ENCODE peak calls at places on chromosomes 1 and 21, in six cellular contexts. T is HFF-Myc, H is esophagus squamous epithelium, X is endothelial cell, C is cardiac muscle cell, V is stomach. R is an unnamed sample.

GRCh38 chr1:245260116-245260882 is 105.5 kb downstream of the KIF26B start:
- DNase-seq in X (no peak), V (peak; percentile 63), H (no peak), C (no peak), T (no peak), R (no peak)

GRCh38 chr1:45508295-45509151 is 8.4 kb downstream of the MMACHC start:
- DNase-seq in V (no peak), T (no peak), C (no peak), X (no peak), H (no peak), R (peak; percentile 30)

GRCh38 chr1:68232354-68233148 is at the start of gene WLS:
- DNase-seq in T (peak; percentile 49), H (no peak), C (peak; percentile 92), X (peak; percentile 67), V (peak; percentile 83), R (peak; percentile 78)

GRCh38 chr1:47534417-47534816 is 96.6 kb downstream of the FOXD2 start:
- DNase-seq in T (no peak), X (no peak), V (no peak), C (no peak), H (no peak), R (no peak)

GRCh38 chr1:205923663-205924435 is 19.4 kb downstream of the SLC26A9 start:
- DNase-seq in C (no peak), X (no peak), T (no peak), H (no peak), V (peak; percentile 18), R (no peak)

GRCh38 chr1:9246841-9247785 is 12.5 kb downstream of the H6PD start:
- DNase-seq in X (no peak), C (no peak), H (no peak), T (no peak), V (no peak), R (no peak)

GRCh38 chr1:203340112-203340804 is 10.7 kb downstream of the FMOD start:
- DNase-seq in C (peak; percentile 90), X (peak; percentile 73), V (peak; percentile 81), T (peak; percentile 69), H (no peak), R (peak; percentile 87)

GRCh38 chr1:48524892-48525467 is 53.0 kb upstream of the SPATA6 start:
- DNase-seq in V (no peak), C (no peak), T (no peak), H (no peak), X (no peak), R (no peak)

GRCh38 chr1:205939690-205940330 is 3.4 kb downstream of the SLC26A9 start:
- DNase-seq in H (no peak), C (peak; percentile 63), V (peak; percentile 68), T (no peak), X (peak; percentile 44), R (no peak)

GRCh38 chr1:218339267-218339831 is 5.8 kb upstream of the TGFB2 start:
- DNase-seq in T (no peak), V (no peak), X (no peak), C (no peak), H (no peak), R (peak; percentile 62)

GRCh38 chr1:209839875-209840491 is 12.2 kb downstream of the UTP25 start:
- DNase-seq in V (no peak), X (no peak), T (peak; percentile 93), C (no peak), H (no peak), R (peak; percentile 95)

GRCh38 chr1:156870734-156871133 is 10.1 kb downstream of the NTRK1 start:
- DNase-seq in X (no peak), T (peak; percentile 50), H (no peak), V (no peak), C (no peak), R (peak; percentile 95)

GRCh38 chr1:112517646-112518045 is 8.9 kb downstream of the WNT2B start:
- DNase-seq in C (no peak), H (no peak), X (no peak), V (no peak), T (no peak), R (no peak)

GRCh38 chr1:194296201-194296600 is 1109.8 kb upstream of the B3GALT2 start:
- DNase-seq in T (no peak), C (no peak), V (no peak), H (no peak), X (no peak), R (no peak)

GRCh38 chr1:93814059-93814794 is 64.8 kb downstream of the DNTTIP2 start:
- DNase-seq in H (no peak), X (peak; percentile 61), T (peak; percentile 81), C (peak; percentile 72), V (peak; percentile 68), R (peak; percentile 88)

GRCh38 chr21:42145569-42146250 is 73.2 kb upstream of the ABCG1 start:
- DNase-seq in V (peak; percentile 59), H (no peak), T (no peak), C (peak; percentile 76), X (peak; percentile 66), R (peak; percentile 53)

GRCh38 chr1:174769961-174770549 is 229.7 kb upstream of the CACYBP start:
- DNase-seq in X (no peak), T (peak; percentile 21), C (peak; percentile 26), H (no peak), V (no peak), R (peak; percentile 72)

GRCh38 chr1:185421485-185422100 is 104.5 kb upstream of the IVNS1ABP start:
- DNase-seq in H (no peak), C (no peak), X (no peak), V (no peak), T (no peak), R (no peak)

GRCh38 chr1:221032616-221033342 is 153.5 kb downstream of the HLX start:
- DNase-seq in C (no peak), T (no peak), H (no peak), V (no peak), X (no peak), R (peak; percentile 27)

GRCh38 chr1:54158071-54158470 is 5.3 kb upstream of the CDCP2 start:
- DNase-seq in T (no peak), X (no peak), V (peak; percentile 44), H (no peak), C (no peak), R (no peak)

GRCh38 chr1:68174173-68175113 is 57.9 kb downstream of the WLS start:
- DNase-seq in H (peak; percentile 1), X (no peak), V (peak; percentile 76), C (peak; percentile 41), T (peak; percentile 72), R (peak; percentile 95)

GRCh38 chr1:41673806-41674205 is 189.3 kb upstream of the EDN2 start:
- DNase-seq in X (no peak), C (no peak), V (no peak), T (no peak), H (no peak), R (peak; percentile 42)

GRCh38 chr1:183019126-183019740 is 4.0 kb upstream of the LAMC1 start:
- DNase-seq in C (no peak), X (no peak), H (no peak), V (no peak), T (no peak), R (no peak)

GRCh38 chr1:47618830-47619229 is 181.0 kb downstream of the FOXD2 start:
- DNase-seq in V (no peak), H (no peak), X (no peak), C (peak; percentile 28), T (no peak), R (no peak)

GRCh38 chr21:38402291-38402690 is 96.0 kb downstream of the ERG start:
- DNase-seq in T (no peak), H (no peak), C (no peak), V (no peak), X (no peak), R (no peak)

GRCh38 chr1:244112646-244113045 is 61.6 kb downstream of the ZBTB18 start:
- DNase-seq in X (no peak), T (no peak), C (no peak), H (no peak), V (no peak), R (peak; percentile 14)

GRCh38 chr1:35574655-35575400 is 1.7 kb downstream of the TFAP2E start:
- DNase-seq in X (no peak), T (no peak), H (no peak), C (no peak), V (no peak), R (no peak)

GRCh38 chr1:225877570-225877969 is 4.6 kb downstream of the TMEM63A start:
- DNase-seq in V (peak; percentile 76), X (peak; percentile 76), T (no peak), C (peak; percentile 38), H (no peak), R (peak; percentile 38)

GRCh38 chr1:201774983-201775344 is 54.0 kb upstream of the IPO9 start:
- DNase-seq in H (no peak), T (no peak), X (no peak), V (no peak), C (no peak), R (no peak)
- TF ChIP-seq CTCF in H (no peak), T (no peak), X (no peak), V (no peak), C (peak; percentile 23), R (no peak)

DNA sequence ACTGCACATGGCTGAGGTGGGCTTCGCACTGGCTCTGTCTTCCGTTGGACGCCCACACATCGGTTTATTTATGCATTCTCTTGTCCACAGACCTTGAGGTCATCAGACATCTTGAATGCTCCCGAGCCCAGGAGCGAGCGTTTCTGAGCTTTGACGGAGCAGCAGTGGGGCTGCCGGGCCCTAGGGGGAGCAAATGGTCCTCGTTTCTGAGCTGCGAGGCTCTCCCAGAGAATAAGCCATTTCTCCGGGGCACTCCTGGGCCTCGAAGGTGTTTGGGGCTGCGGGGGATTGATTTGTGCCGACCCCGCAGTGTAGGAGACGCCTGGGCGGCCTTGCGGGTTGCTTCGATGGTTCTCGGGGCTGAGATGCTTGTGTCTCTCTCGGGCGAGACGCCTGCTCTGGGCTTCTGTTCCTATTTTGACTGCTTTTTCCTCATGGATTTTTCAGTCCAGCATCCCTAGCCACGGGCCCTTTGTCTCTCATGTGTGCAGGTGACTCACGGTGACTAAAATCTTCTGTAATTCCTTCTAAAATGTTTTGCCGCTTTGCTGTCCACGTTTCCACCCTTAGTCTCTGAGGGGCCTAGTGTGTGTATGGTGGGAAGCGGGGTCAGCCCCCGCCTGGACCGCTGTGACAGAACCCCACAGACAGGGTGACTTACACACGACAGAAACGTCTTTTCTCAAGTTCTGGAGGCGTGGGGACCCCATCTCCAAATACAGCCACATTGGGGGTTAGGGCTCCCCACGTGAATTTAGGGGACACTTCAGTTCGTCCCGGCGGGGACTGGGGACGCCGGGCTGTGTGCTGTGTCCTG is 62.1 kb downstream of the FAAP20 start:
- DNase-seq in C (peak; percentile 64), V (no peak), X (peak; percentile 46), H (no peak), T (no peak), R (peak; percentile 86)
- TF ChIP-seq CTCF in C (peak; percentile 60), V (no peak), X (peak; percentile 12), H (no peak), T (peak; percentile 52), R (peak; percentile 47)

DNA sequence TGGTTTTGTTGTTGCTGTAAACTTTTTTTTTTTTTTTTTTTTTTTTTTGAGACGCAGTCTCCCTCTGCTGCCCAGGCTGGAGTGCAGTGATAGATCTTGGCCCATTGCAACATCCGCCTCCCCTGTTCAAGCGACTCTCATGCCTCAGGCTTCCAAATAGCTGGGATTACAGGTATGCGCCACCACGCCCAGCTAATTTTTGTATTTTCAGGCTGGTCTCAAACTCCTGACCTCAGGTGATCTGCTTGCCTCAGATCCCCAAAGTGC is 78.9 kb upstream of the SLC45A1 start:
- DNase-seq in C (no peak), V (peak; percentile 37), X (no peak), T (no peak), H (no peak), R (peak; percentile 75)
- TF ChIP-seq CTCF in C (peak; percentile 50), V (no peak), X (no peak), T (peak; percentile 55), H (no peak), R (peak; percentile 46)

GRCh38 chr1:32335951-32336867 is at the start of gene MARCKSL1:
- DNase-seq in X (peak; percentile 91), H (no peak), V (peak; percentile 90), C (peak; percentile 89), T (no peak), R (peak; percentile 29)
- TF ChIP-seq CTCF in X (no peak), H (no peak), V (no peak), C (no peak), T (no peak), R (no peak)

R was measured in fibroblast of mammary gland.